ENCODE peak calls at places on chromosomes 11 and 22, in eight cellular contexts. Y is IMR-90; C is GM12878; V is cardiac muscle cell; E is stimulated activated naive CD8-positive, alpha-beta T cell treated with anti-CD3 and anti-CD28 coated beads, Interleukin-15, Interleukin-2, amounts not matched to agents 100 U/mL and 50 U/mL, for 24 hours; P is stimulated activated CD4-positive, alpha-beta T cell treated with anti-CD3 and anti-CD28 coated beads, Interleukin-1b, Interleukin-23, amount 100 ng/mL, for 4 hours; M is ureter; J is globus pallidus. T is an unnamed sample.

GRCh38 chr11:11306855-11307254 is 46.2 kb downstream of the CSNK2A3 start:
- DNase-seq in J (no peak), E (no peak), C (no peak), M (no peak), P (no peak), Y (peak), V (peak), T (no peak)

GRCh38 chr11:73216466-73216865 is 1.6 kb upstream of the P2RY2 start:
- DNase-seq in M (no peak), P (no peak), C (no peak), E (no peak), Y (no peak), V (no peak), J (no peak), T (no peak)

GRCh38 chr11:3905080-3905953 is 49.9 kb downstream of the STIM1 start:
- DNase-seq in M (peak), P (peak), V (no peak), J (no peak), Y (peak), C (no peak), E (peak), T (peak)

GRCh38 chr22:49536571-49537131 is 291.0 kb downstream of the BRD1 start:
- DNase-seq in E (no peak), V (no peak), C (no peak), M (no peak), P (no peak), Y (no peak), J (no peak), T (no peak)

GRCh38 chr11:46977038-46977818 is 40.7 kb downstream of the CSTPP1 start:
- DNase-seq in P (no peak), V (peak), C (no peak), J (peak), E (no peak), Y (no peak), M (no peak), T (peak)

GRCh38 chr11:119190531-119190930 is 5.3 kb downstream of the NHERF4 start:
- DNase-seq in C (no peak), P (no peak), M (no peak), V (no peak), Y (no peak), J (no peak), E (no peak), T (no peak)

GRCh38 chr11:46047520-46047919 is 73.7 kb downstream of the PHF21A start:
- DNase-seq in V (no peak), J (no peak), Y (no peak), M (no peak), P (no peak), E (no peak), C (no peak), T (no peak)

GRCh38 chr22:50274311-50274710 is 4.1 kb upstream of the MAPK11 start:
- DNase-seq in C (no peak), Y (peak), M (no peak), E (peak), V (peak), J (peak), P (peak), T (peak)

GRCh38 chr11:65867284-65868071 is 5.1 kb downstream of the EFEMP2 start:
- DNase-seq in V (no peak), M (no peak), P (no peak), E (peak), J (no peak), C (no peak), Y (no peak), T (peak)

GRCh38 chr22:50483977-50484853 is 2.4 kb upstream of the MIOX start:
- DNase-seq in C (no peak), E (no peak), V (no peak), P (no peak), Y (no peak), J (no peak), M (no peak), T (no peak)

GRCh38 chr22:47020157-47020556 is 257.7 kb downstream of the TBC1D22A start:
- DNase-seq in Y (peak), V (no peak), P (no peak), C (no peak), M (no peak), E (no peak), J (no peak), T (no peak)

GRCh38 chr11:85762226-85762625 is 48.7 kb downstream of the SYTL2 start:
- DNase-seq in E (no peak), J (no peak), M (no peak), C (no peak), Y (no peak), P (no peak), V (no peak), T (no peak)

GRCh38 chr11:17473071-17473744 is 3.4 kb downstream of the ABCC8 start:
- DNase-seq in Y (peak), C (no peak), J (no peak), P (no peak), E (no peak), M (no peak), V (peak), T (peak)

GRCh38 chr11:1604181-1604580 is 4.1 kb downstream of the KRTAP5-3 start:
- DNase-seq in V (no peak), Y (no peak), E (no peak), P (no peak), J (no peak), M (no peak), C (no peak), T (no peak)

GRCh38 chr11:46307785-46308341 is 30.4 kb downstream of the CREB3L1 start:
- DNase-seq in M (no peak), E (no peak), C (no peak), P (no peak), V (no peak), J (no peak), Y (no peak), T (no peak)

GRCh38 chr11:14015711-14016110 is 53.2 kb downstream of the SPON1 start:
- DNase-seq in C (no peak), V (peak), M (no peak), E (no peak), J (no peak), P (no peak), Y (peak), T (no peak)

GRCh38 chr22:49923445-49923844 is 5.0 kb downstream of the CRELD2 start:
- DNase-seq in E (peak), P (peak), V (no peak), C (no peak), M (no peak), J (no peak), Y (peak), T (no peak)

GRCh38 chr22:36770946-36771340 is 5.0 kb downstream of the IFT27 start:
- DNase-seq in Y (no peak), P (no peak), J (no peak), V (no peak), E (no peak), M (no peak), C (no peak), T (no peak)

GRCh38 chr11:2892215-2893020 is 6.8 kb upstream of the CDKN1C start:
- DNase-seq in M (peak), J (no peak), V (peak), E (peak), Y (peak), C (no peak), P (peak), T (peak)

GRCh38 chr11:93857413-93858185 is 7.2 kb upstream of the VSTM5 start:
- DNase-seq in M (no peak), P (no peak), E (no peak), Y (no peak), C (no peak), J (no peak), V (no peak), T (no peak)

GRCh38 chr11:72814831-72815618 is 814 bp downstream of the ATG16L2 start:
- DNase-seq in E (peak), M (no peak), V (peak), C (no peak), P (peak), J (no peak), Y (peak), T (no peak)

GRCh38 chr11:74169736-74170458 is 905 bp downstream of the C2CD3 start:
- DNase-seq in V (no peak), J (no peak), E (no peak), M (no peak), P (no peak), Y (no peak), C (no peak), T (peak)

GRCh38 chr11:94178331-94178730 is 49.7 kb downstream of the PANX1 start:
- DNase-seq in Y (no peak), P (no peak), V (no peak), M (no peak), E (no peak), C (no peak), J (no peak), T (no peak)

GRCh38 chr11:1653541-1654387 is 24.2 kb downstream of the KRTAP5-5 start:
- DNase-seq in P (no peak), V (no peak), Y (no peak), M (peak), E (no peak), J (no peak), C (no peak), T (no peak)

GRCh38 chr22:47659467-47660302 is 897.2 kb downstream of the TBC1D22A start:
- DNase-seq in C (no peak), P (no peak), Y (no peak), M (no peak), E (no peak), V (no peak), J (peak), T (no peak)

GRCh38 chr11:77031599-77031998 is 2.6 kb upstream of the B3GNT6 start:
- DNase-seq in E (no peak), J (no peak), P (no peak), C (no peak), V (no peak), Y (no peak), M (no peak), T (no peak)

GRCh38 chr22:43159484-43160178 is 8.3 kb downstream of the TSPO start:
- DNase-seq in P (no peak), Y (no peak), M (no peak), E (no peak), J (no peak), V (no peak), C (no peak), T (no peak)

GRCh38 chr11:122097419-122098001 is 18.5 kb downstream of the BLID start:
- DNase-seq in E (no peak), J (no peak), Y (peak), P (no peak), V (no peak), M (no peak), C (no peak), T (peak)

GRCh38 chr11:17930544-17931144 is 82.2 kb downstream of the SERGEF start:
- DNase-seq in J (no peak), M (no peak), C (no peak), Y (no peak), E (no peak), V (no peak), P (no peak), T (no peak)

GRCh38 chr11:2298131-2298794 is 3.5 kb downstream of the C11orf21 start:
- DNase-seq in P (no peak), V (no peak), C (no peak), E (no peak), J (no peak), Y (no peak), M (no peak), T (no peak)

GRCh38 chr11:74397531-74398243 is 546 bp downstream of the PGM2L1 start:
- DNase-seq in Y (peak), C (no peak), M (no peak), V (peak), J (peak), P (no peak), E (peak), T (peak)